ENCODE peak calls at places on chromosomes 11 and 22, in five cellular contexts. F is HCT116, L is tibial nerve, I is A549, D is H9. V is an unnamed sample.
A peak's percentile ranks its signal among the peaks of the same experiment; 100 is the strongest.

GRCh38 chr22:50242406-50242949 is 2.3 kb downstream of the TUBGCP6 start:
- DNase-seq in F (no peak), L (no peak), I (no peak), D (no peak), V (no peak)

GRCh38 chr11:66359662-66360087 is 11.9 kb downstream of the SLC29A2 start:
- DNase-seq in F (no peak), L (no peak), I (no peak), D (peak; percentile 71), V (peak; percentile 10)

GRCh38 chr22:49702068-49702397 is 125.6 kb downstream of the BRD1 start:
- DNase-seq in F (no peak), L (no peak), I (no peak), D (no peak), V (no peak)

GRCh38 chr22:44128961-44129613 is 51.6 kb upstream of the PARVG start:
- DNase-seq in F (no peak), L (no peak), I (no peak), D (no peak), V (no peak)

GRCh38 chr11:42179211-42179610 is 719.8 kb upstream of the LRRC4C start:
- DNase-seq in F (no peak), L (no peak), I (no peak), D (no peak), V (no peak)

GRCh38 chr22:42831712-42832111 is 25.4 kb downstream of the ARFGAP3 start:
- DNase-seq in F (no peak), L (no peak), I (no peak), D (no peak), V (no peak)

GRCh38 chr22:32606181-32606580 is 131.6 kb downstream of the FBXO7 start:
- DNase-seq in F (no peak), L (no peak), I (no peak), D (no peak), V (no peak)

GRCh38 chr11:13233173-13233572 is 44.4 kb upstream of the BMAL1 start:
- DNase-seq in F (no peak), L (no peak), I (no peak), D (no peak), V (no peak)

GRCh38 chr11:30478923-30479322 is 107.2 kb downstream of the MPPED2 start:
- DNase-seq in F (no peak), L (peak; percentile 23), I (no peak), D (no peak), V (no peak)

GRCh38 chr11:67456068-67456705 is 1.0 kb downstream of the CABP4 start:
- DNase-seq in F (no peak), L (no peak), I (no peak), D (no peak), V (no peak)

GRCh38 chr11:116078101-116078561 is 573.9 kb upstream of the CADM1 start:
- DNase-seq in F (no peak), L (no peak), I (no peak), D (peak; percentile 57), V (peak; percentile 36)

GRCh38 chr11:34483475-34483874 is 30.1 kb downstream of the ELF5 start:
- DNase-seq in F (no peak), L (no peak), I (no peak), D (no peak), V (no peak)

GRCh38 chr22:33328789-33329296 is 270.7 kb upstream of the SYN3 start:
- DNase-seq in F (no peak), L (no peak), I (peak; percentile 74), D (no peak), V (no peak)

GRCh38 chr11:72673943-72674828 is at the start of gene PDE2A:
- DNase-seq in F (no peak), L (no peak), I (no peak), D (peak; percentile 67), V (no peak)

GRCh38 chr11:119000906-119001305 is 3.0 kb downstream of the CENATAC start:
- DNase-seq in F (no peak), L (no peak), I (no peak), D (no peak), V (no peak)

GRCh38 chr11:118998822-118999221 is 884 bp downstream of the CENATAC start:
- DNase-seq in F (peak; percentile 74), L (no peak), I (peak; percentile 50), D (peak; percentile 66), V (no peak)

GRCh38 chr11:118998388-118998717 is 415 bp downstream of the CENATAC start:
- DNase-seq in F (no peak), L (no peak), I (no peak), D (peak; percentile 55), V (no peak)

GRCh38 chr11:118996926-118997626 is 862 bp upstream of the CENATAC start:
- DNase-seq in F (no peak), L (no peak), I (peak; percentile 40), D (peak; percentile 40), V (peak; percentile 69)

GRCh38 chr11:118997627-118998387 is at the start of gene CENATAC:
- DNase-seq in F (peak; percentile 74), L (peak; percentile 89), I (peak; percentile 86), D (peak; percentile 96), V (peak; percentile 99)
- TF ChIP-seq CTCF in F (no peak), L (no peak), I (no peak), D (no peak), V (no peak)

GRCh38 chr11:8765294-8765693 is 82.7 kb downstream of the RPL27A start:
- DNase-seq in F (no peak), L (no peak), I (peak; percentile 14), D (no peak), V (no peak)

GRCh38 chr11:8766993-8767374 is 84.4 kb downstream of the RPL27A start:
- DNase-seq in F (no peak), L (no peak), I (no peak), D (no peak), V (no peak)

GRCh38 chr11:8767466-8768142 is 85.0 kb downstream of the RPL27A start:
- DNase-seq in F (no peak), L (no peak), I (no peak), D (no peak), V (no peak)

GRCh38 chr11:8766043-8766992 is 83.7 kb downstream of the RPL27A start:
- DNase-seq in F (no peak), L (no peak), I (no peak), D (peak; percentile 46), V (no peak)

GRCh38 chr11:8768625-8769333 is 86.2 kb downstream of the RPL27A start:
- DNase-seq in F (peak; percentile 72), L (no peak), I (peak; percentile 44), D (no peak), V (no peak)
- TF ChIP-seq CTCF in F (peak; percentile 42), L (no peak), I (peak; percentile 24), D (peak; percentile 38), V (no peak)

GRCh38 chr22:23241562-23242472 is 61.5 kb downstream of the BCR start:
- DNase-seq in F (no peak), L (no peak), I (no peak), D (no peak), V (no peak)

GRCh38 chr22:23239429-23239828 is 59.1 kb downstream of the BCR start:
- DNase-seq in F (no peak), L (no peak), I (no peak), D (no peak), V (no peak)

GRCh38 chr22:23238707-23239106 is 58.4 kb downstream of the BCR start:
- DNase-seq in F (no peak), L (no peak), I (no peak), D (no peak), V (no peak)

GRCh38 chr22:23242473-23243001 is 62.2 kb downstream of the BCR start:
- DNase-seq in F (no peak), L (no peak), I (no peak), D (peak; percentile 95), V (no peak)

DNA sequence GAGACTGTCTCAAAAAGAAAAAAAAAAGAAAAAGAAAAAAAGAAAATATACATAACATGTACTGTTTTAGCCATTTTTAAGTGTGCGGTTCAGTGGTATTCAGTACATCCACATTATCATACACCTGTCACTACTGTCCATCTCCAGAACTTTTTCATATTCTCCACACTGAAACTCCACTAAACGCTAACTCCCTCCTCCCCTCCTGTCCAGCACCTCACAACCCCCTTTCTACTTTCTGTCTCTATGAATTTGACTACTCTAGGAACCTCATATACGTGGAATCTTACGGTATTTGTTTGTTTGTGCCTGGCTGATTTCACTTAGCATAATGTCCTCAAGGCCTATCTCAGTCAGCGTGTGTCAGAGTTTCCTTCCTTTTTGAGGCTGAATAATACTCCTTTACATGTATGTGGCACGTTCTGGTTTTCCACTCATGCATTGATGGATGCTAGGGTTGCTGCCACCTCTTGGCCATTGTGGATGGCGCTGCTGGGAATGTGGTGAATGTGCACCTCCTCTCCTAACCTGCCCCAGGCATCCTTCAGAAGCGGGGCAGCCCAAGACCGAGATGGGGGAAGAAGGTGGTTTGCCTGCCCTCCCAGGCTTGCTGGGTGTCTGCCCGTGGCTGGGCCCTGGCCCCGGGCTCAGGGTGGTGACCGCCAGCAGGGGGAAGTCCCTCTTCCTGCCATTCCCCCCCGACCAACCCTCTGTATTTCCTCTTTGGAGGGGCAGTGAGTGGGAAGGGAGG is 60.5 kb downstream of the BCR start:
- DNase-seq in F (no peak), L (no peak), I (peak; percentile 14), D (peak; percentile 67), V (no peak)
- TF ChIP-seq CTCF in F (peak; percentile 27), L (no peak), I (no peak), D (peak; percentile 62), V (peak; percentile 15)

GRCh38 chr11:93477684-93478234 is 65.4 kb downstream of the SMCO4 start:
- DNase-seq in F (no peak), L (no peak), I (no peak), D (peak; percentile 67), V (no peak)
- TF ChIP-seq CTCF in F (no peak), L (no peak), I (no peak), D (no peak), V (no peak)

V was measured in GM10248.